ENCODE peak calls at places on chromosomes 13 and 19, in five cellular contexts. One of them, this sample, is unnamed.

GRCh38 chr19:53019684-53020083 is 6.0 kb downstream of the ERVV-1 start:
- DNase-seq in testis: peak
- DNase-seq in heart right ventricle: no peak
- DNase-seq in vagina: no peak
- DNase-seq in MM.1S: no peak
- DNase-seq in this sample: peak

GRCh38 chr19:49869009-49869483 is 1.7 kb upstream of the PNKP start:
- DNase-seq in testis: no peak
- DNase-seq in heart right ventricle: peak
- DNase-seq in vagina: no peak
- DNase-seq in MM.1S: no peak
- DNase-seq in this sample: peak

GRCh38 chr19:6736169-6736916 is 1.0 kb downstream of the GPR108 start:
- DNase-seq in testis: peak
- DNase-seq in heart right ventricle: peak
- DNase-seq in vagina: no peak
- DNase-seq in MM.1S: peak
- DNase-seq in this sample: peak

GRCh38 chr19:47156861-47157454 is 26.3 kb downstream of the SAE1 start:
- DNase-seq in testis: no peak
- DNase-seq in heart right ventricle: no peak
- DNase-seq in vagina: no peak
- DNase-seq in MM.1S: peak
- DNase-seq in this sample: no peak

GRCh38 chr13:108615241-108615640 is 14.2 kb upstream of the MYO16 start:
- DNase-seq in testis: no peak
- DNase-seq in heart right ventricle: no peak
- DNase-seq in vagina: no peak
- DNase-seq in MM.1S: no peak
- DNase-seq in this sample: no peak

GRCh38 chr19:8569066-8569761 is 8.0 kb downstream of the MYO1F start:
- DNase-seq in testis: peak
- DNase-seq in heart right ventricle: no peak
- DNase-seq in vagina: no peak
- DNase-seq in MM.1S: peak
- DNase-seq in this sample: no peak

GRCh38 chr13:99709134-99709533 is 207.9 kb downstream of the TM9SF2 start:
- DNase-seq in testis: no peak
- DNase-seq in heart right ventricle: no peak
- DNase-seq in vagina: no peak
- DNase-seq in MM.1S: no peak
- DNase-seq in this sample: no peak

GRCh38 chr13:39415403-39415802 is 187.6 kb downstream of the LHFPL6 start:
- DNase-seq in testis: peak
- DNase-seq in heart right ventricle: peak
- DNase-seq in vagina: no peak
- DNase-seq in MM.1S: no peak
- DNase-seq in this sample: peak

GRCh38 chr13:23432589-23432988 is 913 bp downstream of the SACS start:
- DNase-seq in testis: no peak
- DNase-seq in heart right ventricle: no peak
- DNase-seq in vagina: no peak
- DNase-seq in MM.1S: no peak
- DNase-seq in this sample: no peak

GRCh38 chr13:112729408-112729807 is 39.6 kb downstream of the ATP11A start:
- DNase-seq in testis: peak
- DNase-seq in heart right ventricle: peak
- DNase-seq in vagina: no peak
- DNase-seq in MM.1S: no peak
- DNase-seq in this sample: no peak

GRCh38 chr13:110232756-110233155 is 74.2 kb downstream of the COL4A1 start:
- DNase-seq in testis: no peak
- DNase-seq in heart right ventricle: no peak
- DNase-seq in vagina: no peak
- DNase-seq in MM.1S: no peak
- DNase-seq in this sample: no peak

GRCh38 chr19:56015756-56016155 is 29.2 kb downstream of the NLRP5 start:
- DNase-seq in testis: no peak
- DNase-seq in heart right ventricle: no peak
- DNase-seq in vagina: no peak
- DNase-seq in MM.1S: peak
- DNase-seq in this sample: no peak

GRCh38 chr19:20278342-20278741 is 111.3 kb downstream of the ZNF486 start:
- DNase-seq in testis: no peak
- DNase-seq in heart right ventricle: no peak
- DNase-seq in vagina: no peak
- DNase-seq in MM.1S: no peak
- DNase-seq in this sample: no peak

GRCh38 chr13:110155072-110155471 is 151.9 kb downstream of the COL4A1 start:
- DNase-seq in testis: no peak
- DNase-seq in heart right ventricle: no peak
- DNase-seq in vagina: no peak
- DNase-seq in MM.1S: no peak
- DNase-seq in this sample: no peak

GRCh38 chr13:110506396-110506795 is 55.1 kb downstream of the RAB20 start:
- DNase-seq in testis: no peak
- DNase-seq in heart right ventricle: no peak
- DNase-seq in vagina: no peak
- DNase-seq in MM.1S: no peak
- DNase-seq in this sample: no peak

GRCh38 chr13:76754414-76754813 is 131.8 kb downstream of the KCTD12 start:
- DNase-seq in testis: peak
- DNase-seq in heart right ventricle: no peak
- DNase-seq in vagina: no peak
- DNase-seq in MM.1S: no peak
- DNase-seq in this sample: no peak

GRCh38 chr19:2523630-2524311 is 47.8 kb downstream of the GADD45B start:
- DNase-seq in testis: no peak
- DNase-seq in heart right ventricle: no peak
- DNase-seq in vagina: no peak
- DNase-seq in MM.1S: no peak
- DNase-seq in this sample: no peak

GRCh38 chr13:113999618-113999910 is 25.7 kb upstream of the C13orf46 start:
- DNase-seq in testis: no peak
- DNase-seq in heart right ventricle: peak
- DNase-seq in vagina: no peak
- DNase-seq in MM.1S: no peak
- DNase-seq in this sample: no peak

GRCh38 chr13:60227168-60227567 is 63.4 kb upstream of the DIAPH3 start:
- DNase-seq in testis: no peak
- DNase-seq in heart right ventricle: no peak
- DNase-seq in vagina: no peak
- DNase-seq in MM.1S: no peak
- DNase-seq in this sample: no peak

GRCh38 chr13:68736961-68737360 is 1370.7 kb upstream of the ATXN8OS start:
- DNase-seq in testis: no peak
- DNase-seq in heart right ventricle: no peak
- DNase-seq in vagina: no peak
- DNase-seq in MM.1S: no peak
- DNase-seq in this sample: no peak

GRCh38 chr19:47542030-47542475 is 27.2 kb upstream of the NAPA start:
- DNase-seq in testis: no peak
- DNase-seq in heart right ventricle: no peak
- DNase-seq in vagina: no peak
- DNase-seq in MM.1S: no peak
- DNase-seq in this sample: no peak

GRCh38 chr13:30429721-30430694 is 7.7 kb downstream of the UBE2L5 start:
- DNase-seq in testis: no peak
- DNase-seq in heart right ventricle: no peak
- DNase-seq in vagina: no peak
- DNase-seq in MM.1S: no peak
- DNase-seq in this sample: no peak

GRCh38 chr19:12828494-12828893 is 5.9 kb downstream of the RTBDN start:
- DNase-seq in testis: no peak
- DNase-seq in heart right ventricle: no peak
- DNase-seq in vagina: no peak
- DNase-seq in MM.1S: no peak
- DNase-seq in this sample: peak

GRCh38 chr13:19781526-19781925 is 1.2 kb downstream of the PSPC1 start:
- DNase-seq in testis: peak
- DNase-seq in heart right ventricle: no peak
- DNase-seq in vagina: no peak
- DNase-seq in MM.1S: no peak
- DNase-seq in this sample: no peak

GRCh38 chr19:13838943-13839192 is 38.1 kb upstream of the NANOS3 start:
- DNase-seq in testis: no peak
- DNase-seq in heart right ventricle: peak
- DNase-seq in vagina: no peak
- DNase-seq in MM.1S: no peak
- DNase-seq in this sample: no peak

GRCh38 chr19:19460761-19461265 is 54.5 kb downstream of the TSSK6 start:
- DNase-seq in testis: peak
- DNase-seq in heart right ventricle: peak
- DNase-seq in vagina: no peak
- DNase-seq in MM.1S: no peak
- DNase-seq in this sample: peak

GRCh38 chr13:43293561-43293960 is 270.2 kb downstream of the DNAJC15 start:
- DNase-seq in testis: no peak
- DNase-seq in heart right ventricle: no peak
- DNase-seq in vagina: no peak
- DNase-seq in MM.1S: no peak
- DNase-seq in this sample: no peak

GRCh38 chr19:21569497-21569870 is 64.1 kb downstream of the ZNF429 start:
- DNase-seq in testis: no peak
- DNase-seq in heart right ventricle: peak
- DNase-seq in vagina: no peak
- DNase-seq in MM.1S: no peak
- DNase-seq in this sample: peak

GRCh38 chr13:74287672-74288169 is 153.5 kb upstream of the KLF12 start:
- DNase-seq in testis: peak
- DNase-seq in heart right ventricle: peak
- DNase-seq in vagina: no peak
- DNase-seq in MM.1S: peak
- DNase-seq in this sample: no peak

GRCh38 chr13:66489586-66489985 is 740.5 kb downstream of the PCDH9 start:
- DNase-seq in testis: no peak
- DNase-seq in heart right ventricle: no peak
- DNase-seq in vagina: no peak
- DNase-seq in MM.1S: no peak
- DNase-seq in this sample: no peak

GRCh38 chr19:3098141-3098514 is 4.0 kb downstream of the GNA11 start:
- DNase-seq in testis: no peak
- DNase-seq in heart right ventricle: peak
- DNase-seq in vagina: no peak
- DNase-seq in MM.1S: no peak
- DNase-seq in this sample: no peak

GRCh38 chr19:1076951-1077350 is 10.0 kb downstream of the ARHGAP45 start:
- DNase-seq in testis: no peak
- DNase-seq in heart right ventricle: peak
- DNase-seq in vagina: no peak
- DNase-seq in MM.1S: peak
- DNase-seq in this sample: no peak
- H3K4me3 ChIP-seq in testis: no peak
- H3K4me3 ChIP-seq in heart right ventricle: no peak
- H3K4me3 ChIP-seq in vagina: no peak
- H3K4me3 ChIP-seq in MM.1S: peak
- H3K4me3 ChIP-seq in this sample: no peak

GRCh38 chr19:5515737-5516136 is 52.0 kb downstream of the TINCR start:
- DNase-seq in testis: no peak
- DNase-seq in heart right ventricle: no peak
- DNase-seq in vagina: no peak
- DNase-seq in MM.1S: no peak
- DNase-seq in this sample: peak
- TF ChIP-seq CTCF in testis: no peak
- TF ChIP-seq CTCF in heart right ventricle: no peak
- TF ChIP-seq CTCF in vagina: no peak
- TF ChIP-seq CTCF in MM.1S: peak
- TF ChIP-seq CTCF in this sample: peak

GRCh38 chr13:95035311-95036109 is 265.7 kb downstream of the ABCC4 start:
- DNase-seq in testis: no peak
- DNase-seq in heart right ventricle: no peak
- DNase-seq in vagina: no peak
- DNase-seq in MM.1S: no peak
- DNase-seq in this sample: peak

GRCh38 chr13:95033890-95034289 is 267.4 kb downstream of the ABCC4 start:
- DNase-seq in testis: no peak
- DNase-seq in heart right ventricle: no peak
- DNase-seq in vagina: no peak
- DNase-seq in MM.1S: no peak
- DNase-seq in this sample: no peak

GRCh38 chr13:95044452-95045205 is 256.6 kb downstream of the ABCC4 start:
- DNase-seq in testis: no peak
- DNase-seq in heart right ventricle: no peak
- DNase-seq in vagina: no peak
- DNase-seq in MM.1S: no peak
- DNase-seq in this sample: no peak

GRCh38 chr13:95039415-95039814 is 261.8 kb downstream of the ABCC4 start:
- DNase-seq in testis: no peak
- DNase-seq in heart right ventricle: no peak
- DNase-seq in vagina: no peak
- DNase-seq in MM.1S: no peak
- DNase-seq in this sample: no peak

DNA sequence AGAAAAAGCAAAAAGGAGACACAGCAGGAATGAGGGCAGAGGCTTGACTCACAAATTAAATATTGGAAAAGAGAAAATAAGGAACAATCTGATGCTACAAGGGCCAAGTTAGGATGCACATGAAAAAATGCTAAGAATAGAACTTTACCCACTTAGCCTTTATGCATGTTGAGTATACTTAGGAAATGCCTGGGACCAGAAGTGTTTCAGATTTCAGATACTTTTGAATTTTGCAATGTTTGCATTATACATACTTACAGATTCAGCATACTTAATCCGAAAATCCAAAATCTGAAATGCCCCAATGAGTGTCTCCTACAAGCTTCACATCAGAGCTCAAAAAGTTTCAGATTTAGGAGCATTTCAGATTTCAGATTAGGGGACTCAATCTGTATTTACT is 262.3 kb downstream of the ABCC4 start:
- DNase-seq in testis: no peak
- DNase-seq in heart right ventricle: no peak
- DNase-seq in vagina: no peak
- DNase-seq in MM.1S: no peak
- DNase-seq in this sample: no peak
- H3K27ac ChIP-seq in testis: no peak
- H3K27ac ChIP-seq in heart right ventricle: no peak
- H3K27ac ChIP-seq in vagina: no peak
- H3K27ac ChIP-seq in MM.1S: no peak
- H3K27ac ChIP-seq in this sample: no peak

DNA sequence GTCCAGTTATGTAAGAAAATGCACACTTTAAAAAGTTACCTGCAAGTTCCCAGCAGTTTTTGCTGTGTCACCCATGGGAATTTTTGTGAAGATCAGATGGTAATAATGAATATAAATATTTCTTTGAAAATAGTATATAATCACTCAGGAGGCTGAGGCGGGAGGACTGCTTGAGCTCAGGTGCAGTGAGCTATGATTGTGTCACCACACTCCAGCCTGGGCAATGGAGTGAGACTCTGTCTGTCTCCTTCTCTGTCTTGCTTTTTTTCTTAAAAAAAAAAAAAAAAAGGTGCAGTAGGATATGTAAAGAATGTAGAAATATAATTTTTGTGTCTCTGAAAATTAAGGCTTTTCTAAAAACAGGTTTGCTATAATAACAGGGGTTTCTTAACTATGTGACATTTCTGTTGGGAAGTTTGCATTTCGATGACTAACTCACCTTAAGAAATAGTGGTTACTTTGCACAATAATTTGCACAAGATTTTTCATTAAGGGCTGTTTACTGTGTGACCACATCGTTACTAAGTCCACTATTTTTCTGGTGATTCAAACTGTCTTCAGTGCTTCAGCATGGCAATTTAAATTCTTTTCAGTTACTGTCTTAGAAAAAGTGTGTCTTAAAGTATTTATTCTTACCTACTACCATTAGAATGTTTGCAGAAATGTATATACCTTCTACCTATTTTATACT is 37.3 kb downstream of the DNAJC3 start:
- DNase-seq in testis: no peak
- DNase-seq in heart right ventricle: no peak
- DNase-seq in vagina: no peak
- DNase-seq in MM.1S: peak
- DNase-seq in this sample: no peak
- H3K4me3 ChIP-seq in testis: no peak
- H3K4me3 ChIP-seq in heart right ventricle: no peak
- H3K4me3 ChIP-seq in vagina: no peak
- H3K4me3 ChIP-seq in MM.1S: no peak
- H3K4me3 ChIP-seq in this sample: no peak